ENCODE peak calls at places on chromosome 6, in eight cellular contexts. U, W, P, N, C, D, E and B are unnamed samples.
A peak's percentile ranks its signal among the peaks of the same experiment; 100 is the strongest.

GRCh38 chr6:89976141-89977020 is 82.1 kb downstream of the GJA10 start:
- DNase-seq in U (no peak), W (no peak), P (no peak), N (no peak), C (no peak), D (no peak), E (no peak), B (no peak)

GRCh38 chr6:4180653-4181255 is 45.4 kb upstream of the ECI2 start:
- DNase-seq in U (no peak), W (no peak), P (peak; percentile 36), N (peak; percentile 3), C (no peak), D (no peak), E (peak; percentile 43), B (no peak)

GRCh38 chr6:113414511-113414910 is 442.6 kb upstream of the MARCKS start:
- DNase-seq in U (no peak), W (peak; percentile 85), P (peak; percentile 40), N (peak; percentile 56), C (peak; percentile 39), D (no peak), E (peak; percentile 87), B (no peak)

GRCh38 chr6:111642463-111643158 is 36.9 kb upstream of the TRAF3IP2 start:
- DNase-seq in U (no peak), W (peak; percentile 83), P (peak; percentile 80), N (peak; percentile 73), C (peak; percentile 60), D (no peak), E (peak; percentile 84), B (no peak)

GRCh38 chr6:23031986-23032385 is 462.6 kb downstream of the HDGFL1 start:
- DNase-seq in U (no peak), W (peak; percentile 68), P (no peak), N (no peak), C (no peak), D (no peak), E (no peak), B (no peak)

GRCh38 chr6:11771473-11772048 is 7.0 kb downstream of the ADTRP start:
- DNase-seq in U (no peak), W (peak; percentile 51), P (no peak), N (no peak), C (no peak), D (no peak), E (peak; percentile 52), B (no peak)

GRCh38 chr6:141562181-141562800 is 570.4 kb upstream of the GJE1 start:
- DNase-seq in U (peak; percentile 9), W (peak; percentile 40), P (no peak), N (peak; percentile 21), C (peak; percentile 14), D (no peak), E (no peak), B (no peak)

GRCh38 chr6:137025786-137026730 is 18.7 kb downstream of the IL20RA start:
- DNase-seq in U (no peak), W (no peak), P (no peak), N (peak; percentile 29), C (no peak), D (no peak), E (no peak), B (no peak)

GRCh38 chr6:11938285-11938890 is 73.7 kb upstream of the HIVEP1 start:
- DNase-seq in U (no peak), W (peak; percentile 9), P (no peak), N (no peak), C (no peak), D (no peak), E (no peak), B (no peak)

GRCh38 chr6:45949256-45949655 is 66.4 kb downstream of the CLIC5 start:
- DNase-seq in U (no peak), W (no peak), P (no peak), N (peak; percentile 35), C (no peak), D (no peak), E (no peak), B (no peak)

GRCh38 chr6:33312361-33313104 is 1.3 kb downstream of the TAPBP start:
- DNase-seq in U (no peak), W (peak; percentile 72), P (peak; percentile 84), N (peak; percentile 91), C (peak; percentile 68), D (no peak), E (peak; percentile 60), B (no peak)

GRCh38 chr6:170237999-170238740 is 52.7 kb downstream of the DLL1 start:
- DNase-seq in U (no peak), W (no peak), P (no peak), N (no peak), C (peak; percentile 8), D (peak; percentile 38), E (no peak), B (no peak)

GRCh38 chr6:159221486-159222170 is 52.4 kb downstream of the FNDC1 start:
- DNase-seq in U (no peak), W (no peak), P (no peak), N (no peak), C (no peak), D (no peak), E (no peak), B (no peak)

GRCh38 chr6:105257350-105257749 is 77.5 kb upstream of the POPDC3 start:
- DNase-seq in U (no peak), W (no peak), P (no peak), N (no peak), C (no peak), D (no peak), E (no peak), B (no peak)

GRCh38 chr6:71383891-71384489 is 95.4 kb downstream of the OGFRL1 start:
- DNase-seq in U (no peak), W (peak; percentile 74), P (peak; percentile 15), N (peak; percentile 56), C (no peak), D (no peak), E (peak; percentile 86), B (no peak)

GRCh38 chr6:37779902-37780628 is 39.5 kb upstream of the ZFAND3 start:
- DNase-seq in U (no peak), W (no peak), P (no peak), N (no peak), C (no peak), D (no peak), E (no peak), B (no peak)

GRCh38 chr6:33839399-33840063 is 35.7 kb upstream of the MLN start:
- DNase-seq in U (no peak), W (no peak), P (no peak), N (no peak), C (no peak), D (no peak), E (no peak), B (no peak)

GRCh38 chr6:84074988-84075781 is 41.6 kb downstream of the MRAP2 start:
- DNase-seq in U (no peak), W (peak; percentile 45), P (no peak), N (no peak), C (no peak), D (no peak), E (peak; percentile 29), B (no peak)

GRCh38 chr6:79589701-79590100 is 41.4 kb upstream of the SH3BGRL2 start:
- DNase-seq in U (no peak), W (no peak), P (no peak), N (no peak), C (no peak), D (no peak), E (no peak), B (no peak)

GRCh38 chr6:168370310-168370991 is 50.9 kb upstream of the DACT2 start:
- DNase-seq in U (peak; percentile 69), W (no peak), P (peak; percentile 39), N (peak; percentile 90), C (peak; percentile 88), D (no peak), E (peak; percentile 51), B (peak; percentile 92)

DNA sequence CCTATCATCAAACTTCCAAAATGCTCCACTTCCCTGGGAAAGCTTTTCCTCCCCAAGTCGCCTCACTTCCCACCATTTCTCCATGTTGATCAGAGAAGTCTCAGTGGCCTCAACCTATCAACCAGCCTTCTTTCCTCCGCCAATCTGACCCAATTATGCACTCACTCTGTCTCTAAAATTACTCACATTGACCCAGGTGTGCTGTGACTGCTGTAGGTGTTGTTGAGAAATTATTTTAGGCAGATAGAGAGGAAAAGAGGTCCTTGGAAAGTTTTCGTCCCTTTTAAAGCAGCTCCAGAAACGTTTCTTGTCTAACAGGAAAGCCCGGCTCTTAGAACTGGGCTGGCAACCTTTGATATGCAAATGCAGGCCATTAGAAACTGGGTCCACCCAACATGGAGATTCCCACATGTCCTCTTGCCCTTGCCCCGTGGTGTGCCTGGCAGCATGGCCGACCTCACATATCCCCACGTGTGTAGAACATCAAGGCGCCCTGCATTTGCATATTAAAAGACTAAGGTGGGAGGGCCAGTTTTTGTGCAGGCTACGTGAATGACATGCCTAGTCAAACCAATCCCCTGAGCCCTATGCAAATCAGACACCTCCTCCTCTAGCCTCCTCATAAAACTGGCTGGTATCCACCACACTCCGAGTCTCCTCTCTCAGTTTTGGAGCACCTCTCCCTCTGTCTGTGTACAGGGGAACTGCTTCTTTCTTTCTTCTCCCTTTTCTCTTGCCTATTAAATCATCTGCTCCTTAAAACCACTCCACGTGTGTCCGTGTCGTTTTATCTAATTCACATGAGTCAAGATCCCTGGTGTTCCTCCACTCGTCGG is 12.9 kb downstream of the IPCEF1 start:
- DNase-seq in U (no peak), W (peak; percentile 47), P (no peak), N (peak; percentile 60), C (no peak), D (no peak), E (peak; percentile 36), B (no peak)
- TF ChIP-seq CTCF in U (peak; percentile 34), W (peak; percentile 22), P (peak; percentile 20), N (no peak), C (peak; percentile 9), D (peak; percentile 46), E (peak; percentile 48), B (peak; percentile 60)

DNA sequence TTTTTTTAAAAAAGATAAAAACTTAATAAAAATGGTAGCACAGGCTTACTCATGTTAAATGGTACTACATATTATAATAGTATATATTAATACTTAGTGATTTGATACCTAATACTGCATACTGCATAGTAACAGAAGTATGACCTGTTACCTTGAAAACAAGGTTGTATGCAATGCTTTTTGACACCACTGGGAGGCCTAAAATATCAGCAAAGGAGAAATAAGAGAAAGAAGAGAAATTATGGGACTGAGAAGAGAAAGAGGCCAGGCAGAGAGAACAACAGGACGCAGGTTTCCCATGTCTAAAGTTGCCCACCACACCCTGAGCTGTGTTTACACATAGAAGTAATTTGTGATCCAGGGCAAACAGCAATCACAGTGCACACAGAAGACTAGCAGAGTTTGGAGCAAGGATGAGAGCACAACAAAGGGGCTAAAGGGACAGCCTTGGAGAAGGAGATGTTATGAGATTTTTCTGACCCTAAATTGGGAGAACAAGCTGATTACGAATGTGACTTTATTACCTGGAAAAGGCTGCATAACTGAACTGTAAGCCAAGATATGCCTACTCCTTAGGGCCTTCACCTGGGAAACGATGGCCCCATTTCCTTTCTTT is 73.2 kb downstream of the ROS1 start:
- DNase-seq in U (no peak), W (peak; percentile 38), P (peak; percentile 29), N (peak; percentile 11), C (no peak), D (no peak), E (peak; percentile 39), B (no peak)
- TF ChIP-seq CTCF in U (peak; percentile 71), W (peak; percentile 58), P (peak; percentile 53), N (peak; percentile 19), C (no peak), D (no peak), E (peak; percentile 66), B (peak; percentile 76)

GRCh38 chr6:73798592-73798991 is 102.6 kb downstream of the CD109 start:
- DNase-seq in U (no peak), W (peak; percentile 96), P (peak; percentile 66), N (no peak), C (peak; percentile 43), D (no peak), E (peak; percentile 96), B (no peak)
- TF ChIP-seq CTCF in U (no peak), W (peak; percentile 66), P (no peak), N (no peak), C (peak; percentile 23), D (peak; percentile 34), E (peak; percentile 75), B (peak; percentile 50)

GRCh38 chr6:157323114-157323923 is at the start of gene TMEM242:
- DNase-seq in U (peak; percentile 86), W (peak; percentile 98), P (peak; percentile 89), N (peak; percentile 90), C (peak; percentile 94), D (peak; percentile 83), E (peak; percentile 95), B (peak; percentile 97)
- TF ChIP-seq CTCF in U (peak; percentile 50), W (peak; percentile 35), P (peak; percentile 42), N (no peak), C (peak; percentile 51), D (peak; percentile 55), E (peak; percentile 51), B (peak; percentile 70)